ENCODE peak calls at places on chromosomes 11 and 22, in four cellular contexts. N is CD4-positive, alpha-beta T cell; E is cerebellar nuclear complex; J is HCEC 1CT. Q is an unnamed sample.

GRCh38 chr22:46023558-46023981 is 46.6 kb upstream of the WNT7B start:
- DNase-seq in N (no peak), E (no peak), J (no peak), Q (no peak)

GRCh38 chr11:45262900-45263299 is 23.2 kb downstream of the SYT13 start:
- DNase-seq in N (no peak), E (no peak), J (no peak), Q (no peak)

GRCh38 chr11:73468590-73469161 is 92.5 kb downstream of the RELT start:
- DNase-seq in N (no peak), E (no peak), J (no peak), Q (no peak)

GRCh38 chr11:122751298-122752070 is 86.8 kb upstream of the CRTAM start:
- DNase-seq in N (no peak), E (peak; percentile 34), J (peak; percentile 62), Q (no peak)

GRCh38 chr11:13114566-13115465 is 105.7 kb downstream of the RASSF10 start:
- DNase-seq in N (no peak), E (no peak), J (no peak), Q (no peak)

GRCh38 chr11:92738281-92738680 is 231.2 kb upstream of the MTNR1B start:
- DNase-seq in N (no peak), E (no peak), J (no peak), Q (no peak)

GRCh38 chr11:117807482-117808272 is 10.7 kb upstream of the DSCAML1 start:
- DNase-seq in N (peak; percentile 55), E (no peak), J (no peak), Q (peak; percentile 77)

GRCh38 chr22:21000215-21000986 is 1.5 kb downstream of the THAP7 start:
- DNase-seq in N (no peak), E (no peak), J (no peak), Q (no peak)

GRCh38 chr11:114302663-114303062 is 6.5 kb downstream of the NNMT start:
- DNase-seq in N (no peak), E (no peak), J (no peak), Q (no peak)

GRCh38 chr11:592501-592900 is 16.2 kb downstream of the PHRF1 start:
- DNase-seq in N (no peak), E (no peak), J (no peak), Q (no peak)

GRCh38 chr11:133586903-133587517 is 54.7 kb upstream of the OPCML start:
- DNase-seq in N (no peak), E (no peak), J (no peak), Q (no peak)

GRCh38 chr22:45579306-45579705 is 76.6 kb downstream of the FBLN1 start:
- DNase-seq in N (no peak), E (no peak), J (no peak), Q (no peak)

GRCh38 chr11:113256431-113257227 is 57.8 kb upstream of the TTC12 start:
- DNase-seq in N (no peak), E (no peak), J (no peak), Q (no peak)

GRCh38 chr11:27397619-27398412 is 34.8 kb upstream of the CCDC34 start:
- DNase-seq in N (no peak), E (no peak), J (no peak), Q (no peak)

GRCh38 chr11:117465236-117465997 is 137.8 kb downstream of the CEP164 start:
- DNase-seq in N (no peak), E (no peak), J (no peak), Q (no peak)

GRCh38 chr11:83612891-83613766 is 327.0 kb upstream of the CCDC90B start:
- DNase-seq in N (no peak), E (no peak), J (no peak), Q (no peak)

GRCh38 chr11:34145847-34146381 is 40.5 kb downstream of the NAT10 start:
- DNase-seq in N (no peak), E (no peak), J (no peak), Q (no peak)

GRCh38 chr11:14308114-14308896 is 50.7 kb downstream of the RRAS2 start:
- DNase-seq in N (no peak), E (no peak), J (peak; percentile 65), Q (no peak)

GRCh38 chr11:34632105-34632780 is 11.3 kb downstream of the EHF start:
- DNase-seq in N (no peak), E (no peak), J (no peak), Q (no peak)

GRCh38 chr11:69655479-69656394 is 14.8 kb downstream of the CCND1 start:
- DNase-seq in N (no peak), E (no peak), J (no peak), Q (no peak)

GRCh38 chr22:39739338-39740027 is 154.1 kb downstream of the ENTHD1 start:
- DNase-seq in N (no peak), E (no peak), J (no peak), Q (no peak)

GRCh38 chr22:32996702-32997101 is 61.5 kb downstream of the SYN3 start:
- DNase-seq in N (no peak), E (no peak), J (no peak), Q (peak; percentile 65)

GRCh38 chr11:31045335-31045734 is 324.2 kb downstream of the DCDC1 start:
- DNase-seq in N (no peak), E (no peak), J (no peak), Q (no peak)

GRCh38 chr11:45961841-45962240 is 39.4 kb downstream of the LARGE2 start:
- DNase-seq in N (no peak), E (no peak), J (no peak), Q (no peak)

GRCh38 chr11:132911186-132911585 is 621.1 kb downstream of the OPCML start:
- DNase-seq in N (no peak), E (no peak), J (no peak), Q (no peak)

GRCh38 chr22:25911243-25911972 is 169.4 kb downstream of the MYO18B start:
- DNase-seq in N (no peak), E (no peak), J (no peak), Q (no peak)